ENCODE peak calls at places on chromosome 17, in five cellular contexts. One of them, this sample, is unnamed.

GRCh38 chr17:35713069-35713728 is 18.2 kb upstream of the RASL10B start:
- DNase-seq in cardiac muscle cell: peak; percentile 86
- DNase-seq in pancreas: no peak
- DNase-seq in GM23248: peak; percentile 97
- DNase-seq in mesenchymal stem cell: peak; percentile 99
- DNase-seq in this sample: peak; percentile 37

GRCh38 chr17:69059458-69060205 is 1.1 kb downstream of the ABCA9 start:
- DNase-seq in pancreas: no peak
- DNase-seq in cardiac muscle cell: no peak
- DNase-seq in mesenchymal stem cell: no peak
- DNase-seq in GM23248: peak; percentile 23
- DNase-seq in this sample: no peak

GRCh38 chr17:33927732-33928133 is 327.4 kb upstream of the CCL2 start:
- DNase-seq in cardiac muscle cell: peak; percentile 13
- DNase-seq in mesenchymal stem cell: no peak
- DNase-seq in pancreas: no peak
- DNase-seq in GM23248: peak; percentile 50
- DNase-seq in this sample: no peak

GRCh38 chr17:7327501-7327900 is 1.6 kb downstream of the NEURL4 start:
- DNase-seq in cardiac muscle cell: no peak
- DNase-seq in GM23248: no peak
- DNase-seq in mesenchymal stem cell: no peak
- DNase-seq in pancreas: peak; percentile 69
- DNase-seq in this sample: no peak

GRCh38 chr17:73316919-73317505 is 5.2 kb upstream of the CDC42EP4 start:
- DNase-seq in mesenchymal stem cell: no peak
- DNase-seq in cardiac muscle cell: no peak
- DNase-seq in GM23248: peak; percentile 63
- DNase-seq in pancreas: no peak
- DNase-seq in this sample: no peak

GRCh38 chr17:61551255-61551742 is 39.7 kb downstream of the NACA2 start:
- DNase-seq in GM23248: peak; percentile 70
- DNase-seq in mesenchymal stem cell: peak; percentile 57
- DNase-seq in cardiac muscle cell: peak; percentile 42
- DNase-seq in pancreas: no peak
- DNase-seq in this sample: no peak

GRCh38 chr17:48100591-48101011 is 677 bp downstream of the CBX1 start:
- DNase-seq in mesenchymal stem cell: peak; percentile 74
- DNase-seq in cardiac muscle cell: peak; percentile 83
- DNase-seq in GM23248: peak; percentile 77
- DNase-seq in pancreas: peak; percentile 86
- DNase-seq in this sample: peak; percentile 79

GRCh38 chr17:63402808-63403207 is 43.3 kb downstream of the CYB561 start:
- DNase-seq in mesenchymal stem cell: peak; percentile 37
- DNase-seq in GM23248: peak; percentile 59
- DNase-seq in cardiac muscle cell: no peak
- DNase-seq in pancreas: no peak
- DNase-seq in this sample: no peak

GRCh38 chr17:50062323-50063243 is 6.7 kb downstream of the ITGA3 start:
- DNase-seq in GM23248: peak; percentile 92
- DNase-seq in pancreas: no peak
- DNase-seq in mesenchymal stem cell: peak; percentile 78
- DNase-seq in cardiac muscle cell: peak; percentile 24
- DNase-seq in this sample: peak; percentile 46

GRCh38 chr17:2750721-2751120 is 1.3 kb upstream of the CCDC92B start:
- DNase-seq in GM23248: no peak
- DNase-seq in cardiac muscle cell: no peak
- DNase-seq in pancreas: no peak
- DNase-seq in mesenchymal stem cell: no peak
- DNase-seq in this sample: no peak

GRCh38 chr17:59761385-59762021 is 54.0 kb downstream of the VMP1 start:
- DNase-seq in cardiac muscle cell: peak; percentile 56
- DNase-seq in pancreas: no peak
- DNase-seq in mesenchymal stem cell: peak; percentile 80
- DNase-seq in GM23248: peak; percentile 52
- DNase-seq in this sample: no peak

GRCh38 chr17:81422776-81423697 is 27.8 kb downstream of the BAHCC1 start:
- DNase-seq in mesenchymal stem cell: peak; percentile 98
- DNase-seq in GM23248: peak; percentile 98
- DNase-seq in pancreas: no peak
- DNase-seq in cardiac muscle cell: peak; percentile 50
- DNase-seq in this sample: peak; percentile 71

GRCh38 chr17:80254396-80255241 is 6.0 kb upstream of the RNF213 start:
- DNase-seq in GM23248: peak; percentile 95
- DNase-seq in pancreas: peak; percentile 28
- DNase-seq in mesenchymal stem cell: peak; percentile 93
- DNase-seq in cardiac muscle cell: no peak
- DNase-seq in this sample: peak; percentile 87

GRCh38 chr17:27158390-27158789 is 135.5 kb upstream of the WSB1 start:
- DNase-seq in pancreas: peak; percentile 22
- DNase-seq in GM23248: no peak
- DNase-seq in mesenchymal stem cell: no peak
- DNase-seq in cardiac muscle cell: no peak
- DNase-seq in this sample: no peak

GRCh38 chr17:79563237-79564013 is 47.4 kb downstream of the RBFOX3 start:
- DNase-seq in GM23248: peak; percentile 32
- DNase-seq in cardiac muscle cell: no peak
- DNase-seq in mesenchymal stem cell: peak; percentile 1
- DNase-seq in pancreas: no peak
- DNase-seq in this sample: no peak

GRCh38 chr17:17119106-17119505 is 76.8 kb downstream of the MPRIP start:
- DNase-seq in mesenchymal stem cell: no peak
- DNase-seq in pancreas: no peak
- DNase-seq in cardiac muscle cell: no peak
- DNase-seq in GM23248: no peak
- DNase-seq in this sample: no peak

DNA sequence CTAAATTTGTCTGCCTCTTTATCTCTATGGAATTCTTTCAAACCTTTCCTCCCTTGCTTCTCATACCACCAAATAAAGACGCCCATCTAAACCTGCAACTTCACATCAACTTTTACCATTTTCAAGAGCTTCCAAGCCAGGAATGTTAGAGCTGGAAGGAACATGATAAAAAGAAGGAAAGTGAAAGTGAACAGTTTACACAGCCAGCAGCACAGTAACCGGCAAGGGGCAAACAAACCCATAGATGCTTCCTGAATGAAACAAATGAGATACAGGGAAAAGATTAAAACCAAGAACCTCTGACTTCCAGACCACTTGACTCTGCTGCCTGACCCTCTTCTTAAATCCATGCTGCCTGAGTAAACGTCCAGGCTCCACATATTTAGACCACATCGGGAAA is 231.1 kb upstream of the CA10 start:
- DNase-seq in cardiac muscle cell: no peak
- DNase-seq in pancreas: no peak
- DNase-seq in mesenchymal stem cell: no peak
- DNase-seq in GM23248: no peak
- DNase-seq in this sample: no peak
- H3K27ac ChIP-seq in cardiac muscle cell: no peak overlapping the region
- H3K27ac ChIP-seq in pancreas: no peak overlapping the region
- H3K27ac ChIP-seq in mesenchymal stem cell: no peak overlapping the region
- H3K27ac ChIP-seq in GM23248: no peak overlapping the region
- H3K27ac ChIP-seq in this sample: no peak overlapping the region

DNA sequence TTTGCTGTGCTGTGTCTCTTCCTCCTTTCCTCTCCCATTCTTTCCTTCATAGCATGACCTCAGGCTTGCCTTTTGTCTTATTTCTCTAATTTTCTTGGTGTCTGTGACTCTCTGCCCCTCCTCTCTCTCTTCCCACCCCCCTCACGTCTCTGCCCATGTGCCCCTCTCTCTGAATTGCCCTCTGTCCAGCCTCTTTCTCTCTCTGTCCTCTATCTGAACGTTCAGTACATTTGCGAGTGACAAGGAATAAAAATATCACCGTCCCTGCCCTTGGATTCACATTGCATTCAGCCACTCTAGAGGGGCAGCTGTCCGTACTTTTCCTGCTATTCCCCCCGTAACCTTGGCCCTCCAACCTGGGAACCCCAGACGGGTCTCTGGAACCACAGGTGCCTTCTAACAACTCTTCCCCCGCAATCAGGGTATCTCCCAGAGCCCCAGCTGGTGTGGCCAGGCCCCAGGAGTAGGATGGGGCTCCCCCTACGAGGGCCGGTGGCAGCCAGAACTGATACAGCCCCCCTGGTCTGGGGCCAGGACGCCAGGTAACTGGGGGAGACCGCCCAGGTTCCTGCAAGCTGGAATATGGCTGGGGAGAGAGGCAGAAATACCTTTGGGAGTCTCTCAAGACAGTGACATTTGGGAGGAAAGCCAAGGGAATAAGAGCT is 1.8 kb downstream of the KIF1C start:
- DNase-seq in cardiac muscle cell: no peak
- DNase-seq in GM23248: no peak
- DNase-seq in mesenchymal stem cell: no peak
- DNase-seq in pancreas: no peak
- DNase-seq in this sample: no peak
- H3K36me3 ChIP-seq in cardiac muscle cell: peaks cover 32% of the 10 kb centered on the region
- H3K36me3 ChIP-seq in GM23248: peaks cover 3% of the 10 kb centered on the region
- H3K36me3 ChIP-seq in mesenchymal stem cell: peaks cover 49% of the 10 kb centered on the region
- H3K36me3 ChIP-seq in pancreas: peaks cover 20% of the 10 kb centered on the region
- H3K36me3 ChIP-seq in this sample: peaks cover 39% of the 10 kb centered on the region

DNA sequence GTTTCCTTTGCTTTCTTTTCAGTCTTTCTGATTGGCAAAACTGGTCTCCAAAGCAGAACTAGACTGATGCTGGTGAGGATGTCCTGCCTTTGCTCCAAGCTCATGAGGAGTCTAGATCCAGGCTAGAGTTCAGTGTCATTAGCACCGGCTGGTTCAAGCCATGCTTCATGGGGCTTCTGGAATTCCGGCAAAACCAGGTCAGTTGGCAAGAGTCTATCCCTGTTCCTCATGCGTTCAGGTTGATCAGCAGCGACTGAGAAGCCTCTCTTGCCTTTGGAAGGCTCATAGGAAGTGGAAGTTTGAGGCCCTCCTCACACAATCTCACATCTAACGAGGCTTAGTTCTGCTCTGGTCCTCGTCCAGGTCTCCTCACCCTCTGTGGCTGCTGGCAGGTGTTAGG is 194.3 kb downstream of the HS3ST3A1 start:
- DNase-seq in mesenchymal stem cell: no peak
- DNase-seq in pancreas: no peak
- DNase-seq in GM23248: no peak
- DNase-seq in cardiac muscle cell: no peak
- DNase-seq in this sample: no peak
- H3K4me1 ChIP-seq in mesenchymal stem cell: no peaks in the 10 kb centered on the region
- H3K4me1 ChIP-seq in pancreas: no peaks in the 10 kb centered on the region
- H3K4me1 ChIP-seq in GM23248: peaks cover 28% of the 10 kb centered on the region
- H3K4me1 ChIP-seq in cardiac muscle cell: peaks cover 37% of the 10 kb centered on the region
- H3K4me1 ChIP-seq in this sample: no peaks in the 10 kb centered on the region

DNA sequence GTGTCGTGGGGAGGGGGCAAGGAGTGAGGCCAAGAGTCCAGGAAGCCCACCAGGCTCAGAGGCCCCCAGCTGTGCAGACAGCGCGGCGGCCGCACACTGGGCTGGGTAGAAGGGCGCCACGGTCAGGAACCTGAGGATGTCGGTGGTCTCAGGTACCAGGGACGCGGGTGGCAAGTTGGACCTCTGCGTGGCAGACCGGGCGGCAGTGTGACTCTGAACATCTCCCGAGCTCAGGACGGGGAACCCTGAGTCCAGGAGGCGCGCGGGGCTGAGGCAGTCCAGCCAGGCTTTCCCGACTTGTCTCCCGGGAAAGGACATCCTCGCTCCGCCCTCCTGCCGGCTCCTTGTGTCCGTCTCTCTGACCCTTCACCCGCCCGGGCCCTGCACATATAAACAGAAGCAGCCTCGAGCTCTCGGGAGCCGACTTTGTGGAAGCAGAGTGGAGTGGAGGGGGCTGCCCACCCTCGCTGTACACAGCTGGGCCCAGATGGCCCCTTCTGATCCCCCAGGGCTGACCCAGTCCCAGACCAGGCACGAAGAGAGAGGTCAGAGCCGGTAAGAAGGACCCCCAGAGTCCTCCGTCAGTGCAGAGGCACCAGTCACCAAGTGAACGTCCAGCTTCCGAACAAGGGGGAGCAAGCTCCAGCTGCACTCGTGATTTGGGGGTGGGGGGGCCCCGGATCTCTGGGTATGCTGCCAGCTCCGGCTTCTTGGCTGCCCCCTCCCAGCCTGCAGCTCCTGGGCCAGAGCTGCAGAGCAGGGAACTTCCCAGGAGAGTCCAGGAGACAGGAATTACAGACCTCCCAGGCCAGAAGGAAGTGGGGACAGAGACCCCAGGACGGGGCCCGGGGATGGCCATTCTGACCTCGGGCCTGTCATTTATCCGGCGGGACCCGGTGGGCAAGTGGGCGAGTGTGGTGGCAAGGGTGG is 8.4 kb upstream of the P2RX1 start:
- DNase-seq in GM23248: no peak
- DNase-seq in mesenchymal stem cell: peak; percentile 65
- DNase-seq in pancreas: no peak
- DNase-seq in cardiac muscle cell: no peak
- DNase-seq in this sample: no peak
- H3K27ac ChIP-seq in GM23248: no peak overlapping the region
- H3K27ac ChIP-seq in mesenchymal stem cell: no peak overlapping the region
- H3K27ac ChIP-seq in pancreas: no peak overlapping the region
- H3K27ac ChIP-seq in cardiac muscle cell: no peak overlapping the region
- H3K27ac ChIP-seq in this sample: no peak overlapping the region

GRCh38 chr17:40151414-40151955 is 11.1 kb downstream of the CASC3 start:
- DNase-seq in cardiac muscle cell: no peak
- DNase-seq in mesenchymal stem cell: no peak
- DNase-seq in pancreas: no peak
- DNase-seq in GM23248: no peak
- DNase-seq in this sample: no peak
- H3K36me3 ChIP-seq in cardiac muscle cell: peaks cover 41% of the 10 kb centered on the region
- H3K36me3 ChIP-seq in mesenchymal stem cell: peaks cover 45% of the 10 kb centered on the region
- H3K36me3 ChIP-seq in pancreas: peaks cover 6% of the 10 kb centered on the region
- H3K36me3 ChIP-seq in GM23248: peaks cover 38% of the 10 kb centered on the region
- H3K36me3 ChIP-seq in this sample: peaks cover 24% of the 10 kb centered on the region

DNA sequence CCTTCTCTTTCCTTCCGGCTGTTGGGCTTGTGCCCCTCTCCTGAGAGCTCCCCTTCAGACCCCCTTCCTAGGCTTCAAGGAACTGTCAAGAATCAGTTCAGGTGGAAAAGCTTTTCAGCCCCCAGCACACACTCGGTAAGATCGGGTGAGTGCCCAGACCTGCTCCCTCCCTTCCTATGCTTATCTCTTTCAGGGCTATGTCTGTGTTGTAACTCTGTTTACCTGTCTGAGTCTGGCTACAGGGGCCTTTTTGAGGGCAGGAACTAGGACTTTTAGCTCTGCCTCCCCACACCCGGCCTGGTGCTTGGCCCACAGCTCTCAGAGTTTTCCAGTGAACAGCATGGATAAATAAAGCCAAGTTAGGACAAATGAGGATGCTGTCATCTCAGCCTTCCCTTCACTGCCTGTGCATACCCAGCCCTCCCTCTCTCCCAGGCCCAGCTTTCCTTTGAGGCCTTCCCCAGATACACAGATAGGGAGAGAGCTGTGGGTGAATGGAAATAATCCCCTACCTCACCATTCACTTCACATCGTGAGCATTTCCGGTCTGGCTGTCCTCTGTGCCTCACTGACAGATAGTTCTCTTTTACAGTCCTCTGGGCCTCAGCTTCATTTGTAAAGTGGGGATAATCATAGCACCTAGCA is 5.7 kb upstream of the MRPS23 start:
- DNase-seq in cardiac muscle cell: no peak
- DNase-seq in pancreas: no peak
- DNase-seq in mesenchymal stem cell: no peak
- DNase-seq in GM23248: no peak
- DNase-seq in this sample: no peak
- H3K4me1 ChIP-seq in cardiac muscle cell: peaks cover 28% of the 10 kb centered on the region
- H3K4me1 ChIP-seq in pancreas: peaks cover 27% of the 10 kb centered on the region
- H3K4me1 ChIP-seq in mesenchymal stem cell: peaks cover 10% of the 10 kb centered on the region
- H3K4me1 ChIP-seq in GM23248: peaks cover 8% of the 10 kb centered on the region
- H3K4me1 ChIP-seq in this sample: peaks cover 35% of the 10 kb centered on the region